ENCODE peak calls at places on chromosomes 16 and 17, in five cellular contexts. S is SJSA1, Z is lung, G is psoas muscle, X is mesenchymal stem cell. O is an unnamed sample. For H3K36me3, the result is how much of the 10 kb centered on the place peaks cover.

GRCh38 chr16:64964126-64964540 is 157.7 kb downstream of the CDH11 start:
- DNase-seq in S (peak), Z (no peak), X (peak), G (no peak), O (peak)

GRCh38 chr16:19698480-19699465 is 19.3 kb downstream of the KNOP1 start:
- DNase-seq in S (no peak), X (no peak), G (no peak), Z (no peak), O (no peak)

GRCh38 chr17:18025596-18026407 is 13.2 kb downstream of the ATPAF2 start:
- DNase-seq in X (peak), G (no peak), Z (no peak), S (no peak), O (no peak)

GRCh38 chr16:17224859-17225258 is 245.9 kb downstream of the XYLT1 start:
- DNase-seq in G (peak), X (no peak), Z (peak), S (no peak), O (no peak)

GRCh38 chr17:8994319-8994718 is 27.0 kb upstream of the NTN1 start:
- DNase-seq in G (peak), X (peak), S (peak), Z (peak), O (peak)

GRCh38 chr16:48318630-48319029 is 66.6 kb downstream of the SIAH1 start:
- DNase-seq in X (peak), S (peak), Z (no peak), G (no peak), O (peak)

GRCh38 chr16:83799336-83799735 is 8.4 kb upstream of the HSBP1 start:
- DNase-seq in X (no peak), Z (no peak), S (no peak), G (no peak), O (no peak)

GRCh38 chr16:50667497-50668367 is 13.4 kb downstream of the SNX20 start:
- DNase-seq in S (no peak), X (no peak), Z (no peak), G (no peak), O (no peak)

GRCh38 chr17:3977387-3977786 is 13.2 kb upstream of the ATP2A3 start:
- DNase-seq in Z (no peak), X (no peak), S (no peak), G (no peak), O (no peak)

GRCh38 chr17:64718058-64718457 is 56.0 kb upstream of the SMURF2 start:
- DNase-seq in Z (no peak), S (no peak), G (no peak), X (no peak), O (no peak)

GRCh38 chr16:64434526-64435069 is 687.3 kb downstream of the CDH11 start:
- DNase-seq in G (no peak), Z (no peak), S (no peak), X (no peak), O (no peak)

GRCh38 chr16:67163903-67164558 is 514 bp upstream of the HSF4 start:
- DNase-seq in G (peak), X (peak), Z (no peak), S (no peak), O (no peak)

GRCh38 chr17:55238931-55239297 is 25.8 kb upstream of the HLF start:
- DNase-seq in Z (no peak), X (no peak), S (no peak), G (no peak), O (no peak)

GRCh38 chr17:55564077-55564476 is 52.8 kb upstream of the SMIM36 start:
- DNase-seq in S (no peak), Z (no peak), X (no peak), G (no peak), O (no peak)

GRCh38 chr17:7836596-7837374 is 2.8 kb downstream of the KDM6B start:
- DNase-seq in Z (peak), X (peak), G (peak), S (peak), O (peak)

GRCh38 chr16:19677403-19677802 is 40.6 kb downstream of the KNOP1 start:
- DNase-seq in S (no peak), G (no peak), Z (no peak), X (no peak), O (no peak)

GRCh38 chr17:41463746-41464145 is 3.4 kb downstream of the KRT32 start:
- DNase-seq in G (no peak), Z (no peak), X (no peak), S (no peak), O (no peak)

GRCh38 chr17:78053777-78054468 is 74.6 kb downstream of the TMC6 start:
- DNase-seq in Z (no peak), G (no peak), S (no peak), X (no peak), O (no peak)

GRCh38 chr17:56832446-56832845 is 1.3 kb downstream of the C17orf67 start:
- DNase-seq in G (no peak), S (no peak), X (peak), Z (no peak), O (no peak)

GRCh38 chr17:5630434-5630833 is 46.1 kb upstream of the NLRP1 start:
- DNase-seq in S (no peak), X (no peak), Z (no peak), G (no peak), O (no peak)

GRCh38 chr17:45775148-45775547 is 9.0 kb upstream of the CRHR1 start:
- DNase-seq in X (no peak), G (no peak), Z (no peak), S (no peak), O (no peak)

DNA sequence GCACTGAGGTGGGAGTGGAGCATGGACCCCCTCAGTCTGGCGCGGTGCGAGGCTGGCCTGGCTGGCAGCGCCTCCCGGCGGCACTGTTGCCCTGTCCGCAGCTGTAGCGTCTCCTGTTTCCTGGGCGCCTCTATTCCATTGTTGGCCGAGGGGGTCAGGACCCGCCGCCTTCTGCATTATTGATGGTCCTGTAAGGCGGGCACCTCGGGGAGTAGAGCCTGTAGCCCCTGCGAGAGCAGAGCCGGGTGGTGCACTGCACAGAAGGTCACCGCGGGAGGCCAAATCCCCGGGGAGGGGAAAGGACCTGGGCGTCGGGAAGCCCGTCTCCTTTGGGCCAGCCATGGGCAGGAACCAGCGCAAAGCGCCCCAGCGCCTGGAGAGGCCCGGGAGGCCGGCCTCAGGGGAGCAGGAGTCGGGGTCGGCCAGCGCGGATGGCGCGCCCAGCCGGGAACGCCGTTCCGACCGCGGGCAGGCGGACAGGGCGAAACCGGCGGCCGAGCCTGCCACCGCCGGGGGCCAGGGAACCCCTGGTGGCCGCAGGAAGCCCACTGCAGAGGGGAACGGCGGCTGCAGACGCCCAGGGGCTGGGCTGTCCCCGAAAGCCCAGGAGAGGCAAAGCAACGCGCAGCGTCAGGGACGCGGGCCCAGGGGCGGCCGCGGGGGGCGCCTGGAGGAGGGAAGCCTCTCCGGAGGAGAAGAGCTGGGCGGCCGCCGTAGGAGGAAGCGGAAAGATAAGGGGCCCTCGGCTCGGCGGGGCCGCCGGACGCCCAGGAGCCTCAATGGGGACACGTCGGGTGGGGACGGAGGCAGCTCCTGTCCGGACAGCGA is at the start of gene MYO15B:
- DNase-seq in X (peak), Z (peak), S (no peak), G (peak), O (no peak)
- H3K27ac ChIP-seq in X (no peak), Z (peak), S (no peak), G (peak), O (no peak)

GRCh38 chr17:50963139-50963538 is 97.0 kb upstream of the TOB1 start:
- DNase-seq in G (no peak), X (no peak), Z (no peak), S (no peak), O (no peak)

GRCh38 chr17:50967795-50968194 is 101.6 kb upstream of the TOB1 start:
- DNase-seq in G (no peak), Z (no peak), S (no peak), X (peak), O (no peak)

GRCh38 chr17:50961282-50962220 is 95.4 kb upstream of the TOB1 start:
- DNase-seq in Z (no peak), X (no peak), G (no peak), S (no peak), O (no peak)

GRCh38 chr17:50966163-50966666 is 100.1 kb upstream of the TOB1 start:
- DNase-seq in X (no peak), Z (no peak), S (no peak), G (no peak), O (no peak)
- H3K36me3 ChIP-seq in X (half or more), Z (under half), S (half or more), G (half or more), O (under half)

GRCh38 chr17:67020293-67020766 is 24.0 kb upstream of the CACNG1 start:
- DNase-seq in Z (no peak), G (no peak), S (no peak), X (no peak), O (no peak)

GRCh38 chr17:67021196-67021595 is 23.2 kb upstream of the CACNG1 start:
- DNase-seq in X (no peak), G (no peak), Z (no peak), S (no peak), O (no peak)

GRCh38 chr17:67022451-67022810 is 21.9 kb upstream of the CACNG1 start:
- DNase-seq in X (no peak), S (no peak), Z (no peak), G (no peak), O (no peak)

GRCh38 chr17:67019809-67020208 is 24.5 kb upstream of the CACNG1 start:
- DNase-seq in S (no peak), Z (no peak), G (no peak), X (no peak), O (no peak)

GRCh38 chr17:67021718-67022450 is 22.5 kb upstream of the CACNG1 start:
- DNase-seq in X (no peak), S (no peak), G (no peak), Z (no peak), O (no peak)
- H3K27ac ChIP-seq in X (no peak), S (no peak), G (peak), Z (no peak), O (no peak)

DNA sequence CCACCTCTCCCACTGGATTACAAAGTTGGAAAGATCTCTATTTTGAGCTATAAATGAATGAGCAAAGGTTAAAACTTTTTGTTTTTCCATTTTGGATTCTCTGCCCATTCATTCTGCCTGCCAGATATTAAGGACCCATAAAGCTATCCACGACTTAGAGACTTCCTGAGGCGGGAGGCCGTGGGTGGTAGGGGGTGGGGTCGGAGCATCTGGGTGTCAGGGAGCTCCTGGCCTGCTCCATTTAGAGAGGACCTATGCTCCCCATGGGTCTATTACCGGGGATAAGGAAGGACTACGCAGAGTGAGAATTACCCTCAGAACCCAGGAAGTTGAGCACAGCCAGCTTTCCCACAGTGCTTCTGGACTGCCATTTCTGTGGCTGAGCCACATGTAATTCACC is 45.8 kb downstream of the MARF1 start:
- DNase-seq in S (no peak), X (no peak), Z (no peak), G (no peak), O (no peak)
- H3K36me3 ChIP-seq in S (half or more), X (half or more), Z (under half), G (half or more), O (under half)

DNA sequence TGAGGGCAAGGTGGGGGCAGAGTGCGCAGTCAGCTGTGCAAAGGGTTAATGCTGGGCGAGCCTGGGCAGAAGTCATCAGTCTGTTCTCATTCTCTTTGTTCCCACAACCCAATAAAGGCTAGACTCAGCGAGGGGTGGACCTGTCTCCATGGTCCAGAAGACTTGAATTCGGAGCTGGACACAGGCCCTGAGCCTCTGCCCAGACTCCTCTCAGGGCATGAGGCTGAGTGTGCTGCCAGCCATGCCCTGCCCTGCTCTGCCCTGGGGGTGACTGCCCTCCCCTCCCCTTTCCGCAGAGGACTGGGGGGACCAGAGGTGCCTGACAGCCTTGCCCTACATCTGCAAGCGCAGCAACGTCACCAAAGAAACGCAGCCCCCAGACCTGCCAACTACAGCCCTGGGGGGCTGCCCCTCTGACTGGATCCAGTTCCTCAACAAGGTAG is 54.5 kb downstream of the MRC2 start:
- DNase-seq in Z (no peak), G (no peak), S (no peak), X (no peak), O (no peak)
- H3K27ac ChIP-seq in Z (no peak), G (no peak), S (no peak), X (no peak), O (no peak)

GRCh38 chr17:37462492-37462891 is 27.2 kb upstream of the DUSP14 start:
- DNase-seq in G (no peak), S (no peak), X (no peak), Z (no peak), O (no peak)
- H3K36me3 ChIP-seq in G (half or more), S (under half), X (under half), Z (under half), O (under half)

GRCh38 chr17:59870482-59870881 is 22.3 kb downstream of the TUBD1 start:
- DNase-seq in S (no peak), G (no peak), X (no peak), Z (no peak), O (no peak)
- H3K27ac ChIP-seq in S (no peak), G (no peak), X (no peak), Z (no peak), O (no peak)

GRCh38 chr16:27226476-27226875 is 23.1 kb downstream of the KDM8 start:
- DNase-seq in S (no peak), Z (no peak), G (no peak), X (no peak), O (no peak)
- H3K36me3 ChIP-seq in S (under half), Z (under half), G (under half), X (under half), O (under half)

GRCh38 chr17:82978354-82978753 is 101.1 kb upstream of the METRNL start:
- DNase-seq in Z (no peak), G (no peak), S (no peak), X (no peak), O (no peak)
- H3K27ac ChIP-seq in Z (no peak), G (no peak), S (no peak), X (no peak), O (no peak)

DNA sequence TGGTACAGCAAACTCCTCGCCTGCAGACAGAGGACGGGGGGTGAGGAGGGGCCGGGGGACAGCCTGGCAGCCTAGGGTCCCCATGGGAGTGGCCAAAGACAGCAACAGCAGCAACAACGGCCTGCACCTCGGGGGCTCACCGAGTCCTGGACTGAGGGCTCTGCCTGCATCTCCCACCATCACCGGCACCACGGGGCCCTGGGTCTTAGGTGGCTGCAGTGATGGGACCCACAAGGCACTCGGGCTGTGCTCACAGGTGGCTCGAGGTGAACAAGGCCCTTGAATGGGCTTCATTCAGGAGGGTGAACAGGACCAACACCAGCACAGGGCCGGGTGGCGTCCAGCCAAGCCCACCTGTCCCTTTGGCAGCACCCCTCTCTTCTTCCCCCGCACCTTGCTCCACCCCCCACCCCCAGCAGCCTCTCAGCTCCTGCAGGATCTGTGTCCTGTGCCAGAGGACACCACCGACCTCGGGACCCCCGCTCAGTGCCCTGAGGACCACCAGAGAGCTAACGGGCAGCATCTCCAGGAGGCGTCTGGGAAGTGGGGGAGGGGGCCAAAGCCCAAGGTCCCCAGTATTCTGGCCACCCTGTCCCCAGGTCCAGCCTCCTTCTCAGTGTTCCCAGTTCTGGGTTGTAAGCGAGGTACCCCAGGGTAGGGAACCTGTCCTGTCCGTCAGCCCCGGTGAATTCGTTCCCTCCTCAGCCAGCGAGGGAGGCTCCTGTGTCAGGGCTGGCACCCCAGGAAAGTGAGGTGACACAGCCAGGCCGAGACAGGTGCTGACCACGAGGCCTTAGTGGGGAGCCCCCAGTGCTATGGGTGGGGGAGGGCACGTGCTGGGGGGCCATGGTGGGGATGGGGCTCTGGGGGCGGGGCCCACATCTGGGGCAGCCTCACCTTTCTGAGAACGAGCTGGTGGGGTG is 94.3 kb downstream of the TBC1D16 start:
- DNase-seq in G (peak), S (no peak), X (no peak), Z (no peak), O (no peak)
- H3K36me3 ChIP-seq in G (under half), S (under half), X (half or more), Z (under half), O (under half)

O was measured in brain microvascular endothelial cell.